ENCODE peak calls at places on chromosomes 3 and 15, in ten cellular contexts. W, R, T, K, N, E, X, Y, Z and M are unnamed samples.

GRCh38 chr3:63967675-63968611 is 55.4 kb downstream of the PSMD6 start:
- DNase-seq in Z (peak), N (peak), X (peak), E (no peak), T (peak), R (no peak), W (peak), K (peak), Y (peak), M (no peak)

GRCh38 chr3:186945255-186945823 is 15.0 kb downstream of the ST6GAL1 start:
- DNase-seq in Z (no peak), X (peak), E (no peak), W (no peak), N (no peak), T (no peak), Y (no peak), R (no peak), K (no peak), M (no peak)

GRCh38 chr3:42179110-42179725 is 86.8 kb downstream of the CCK start:
- DNase-seq in Y (peak), K (peak), X (peak), W (peak), N (peak), R (peak), T (no peak), Z (peak), E (no peak), M (peak)

GRCh38 chr15:59953392-59953883 is 50.7 kb upstream of the FOXB1 start:
- DNase-seq in Z (no peak), N (no peak), T (no peak), E (no peak), Y (no peak), W (no peak), X (no peak), R (peak), K (no peak), M (no peak)

GRCh38 chr3:23728651-23729117 is 77.1 kb upstream of the UBE2E1 start:
- DNase-seq in Z (no peak), Y (peak), N (no peak), T (no peak), K (no peak), X (no peak), R (no peak), E (no peak), W (no peak), M (no peak)

GRCh38 chr15:68617001-68617400 is 38.2 kb downstream of the CORO2B start:
- DNase-seq in T (no peak), R (no peak), K (no peak), Y (no peak), N (peak), W (peak), Z (peak), E (no peak), X (no peak), M (no peak)

GRCh38 chr15:101684384-101684783 is 32.2 kb upstream of the TM2D3 start:
- DNase-seq in E (no peak), R (no peak), Z (no peak), T (no peak), Y (peak), W (no peak), X (peak), K (no peak), N (peak), M (no peak)

GRCh38 chr3:77254967-77255831 is 215.3 kb downstream of the ROBO2 start:
- DNase-seq in Z (peak), E (no peak), T (no peak), N (peak), W (peak), R (peak), Y (peak), X (peak), K (peak), M (no peak)

GRCh38 chr3:195823998-195824397 is 12.3 kb upstream of the MUC4 start:
- DNase-seq in Z (no peak), E (no peak), X (no peak), T (no peak), N (peak), K (peak), Y (peak), R (peak), W (no peak), M (no peak)

GRCh38 chr3:19155375-19155774 is 7.1 kb downstream of the KCNH8 start:
- DNase-seq in Y (no peak), N (no peak), R (no peak), Z (no peak), E (no peak), W (no peak), K (no peak), T (no peak), X (no peak), M (no peak)

GRCh38 chr3:185647134-185647879 is 61.2 kb downstream of the SENP2 start:
- DNase-seq in K (no peak), R (peak), T (no peak), E (no peak), Z (no peak), Y (no peak), X (no peak), N (no peak), W (no peak), M (peak)

GRCh38 chr15:67761343-67761742 is 64.0 kb upstream of the SKOR1 start:
- DNase-seq in X (no peak), W (peak), E (no peak), Y (no peak), K (no peak), R (no peak), Z (no peak), N (no peak), T (no peak), M (no peak)

GRCh38 chr3:50265988-50266387 is 3.0 kb upstream of the SEMA3B start:
- DNase-seq in Y (no peak), Z (no peak), T (no peak), W (no peak), N (no peak), R (no peak), X (no peak), K (no peak), E (no peak), M (no peak)

GRCh38 chr15:48046813-48047483 is 73.8 kb upstream of the SLC24A5 start:
- DNase-seq in Z (no peak), E (no peak), X (no peak), W (peak), K (peak), R (peak), T (no peak), Y (no peak), N (no peak), M (no peak)

GRCh38 chr15:73005450-73005849 is 46.8 kb upstream of the NEO1 start:
- DNase-seq in T (no peak), Y (no peak), R (no peak), X (no peak), K (no peak), Z (no peak), W (no peak), E (no peak), N (no peak), M (no peak)

GRCh38 chr3:184140436-184140835 is 5.3 kb downstream of the EIF2B5 start:
- DNase-seq in X (no peak), Z (no peak), K (no peak), W (no peak), E (no peak), Y (no peak), R (no peak), N (no peak), T (no peak), M (no peak)